ENCODE peak calls at places on chromosome 4, in eight cellular contexts. One of them, this sample, is unnamed.

GRCh38 chr4:77710125-77710524 is 104.5 kb downstream of the CXCL13 start:
- DNase-seq in stomach: no peak
- DNase-seq in glomerular endothelial cell: no peak
- DNase-seq in HT-29: no peak
- DNase-seq in NCI-H2081: no peak
- DNase-seq in right atrium auricular region: no peak
- DNase-seq in kidney glomerular epithelial cell: no peak
- DNase-seq in stimulated activated CD8-positive, alpha-beta memory T cell treated with anti-CD3 and anti-CD28 coated beads, Interleukin-12 subunit alpha, Interleukin-12 subunit beta, amount 100 ng/mL, for 1 hour: no peak
- DNase-seq in this sample: no peak

GRCh38 chr4:135065366-135065765 is 863.8 kb upstream of the PABPC4L start:
- DNase-seq in HT-29: no peak
- DNase-seq in NCI-H2081: no peak
- DNase-seq in glomerular endothelial cell: no peak
- DNase-seq in kidney glomerular epithelial cell: no peak
- DNase-seq in right atrium auricular region: no peak
- DNase-seq in stimulated activated CD8-positive, alpha-beta memory T cell treated with anti-CD3 and anti-CD28 coated beads, Interleukin-12 subunit alpha, Interleukin-12 subunit beta, amount 100 ng/mL, for 1 hour: no peak
- DNase-seq in stomach: no peak
- DNase-seq in this sample: no peak

GRCh38 chr4:37666625-37667071 is 19.5 kb downstream of the RELL1 start:
- DNase-seq in kidney glomerular epithelial cell: peak
- DNase-seq in NCI-H2081: no peak
- DNase-seq in right atrium auricular region: no peak
- DNase-seq in stomach: peak
- DNase-seq in stimulated activated CD8-positive, alpha-beta memory T cell treated with anti-CD3 and anti-CD28 coated beads, Interleukin-12 subunit alpha, Interleukin-12 subunit beta, amount 100 ng/mL, for 1 hour: no peak
- DNase-seq in glomerular endothelial cell: peak
- DNase-seq in HT-29: peak
- DNase-seq in this sample: no peak

GRCh38 chr4:6416518-6417286 is 55.7 kb downstream of the PPP2R2C start:
- DNase-seq in stimulated activated CD8-positive, alpha-beta memory T cell treated with anti-CD3 and anti-CD28 coated beads, Interleukin-12 subunit alpha, Interleukin-12 subunit beta, amount 100 ng/mL, for 1 hour: no peak
- DNase-seq in glomerular endothelial cell: no peak
- DNase-seq in kidney glomerular epithelial cell: no peak
- DNase-seq in HT-29: no peak
- DNase-seq in NCI-H2081: peak
- DNase-seq in stomach: no peak
- DNase-seq in right atrium auricular region: no peak
- DNase-seq in this sample: no peak

GRCh38 chr4:148776944-148777343 is 334.7 kb upstream of the NR3C2 start:
- DNase-seq in glomerular endothelial cell: no peak
- DNase-seq in stomach: no peak
- DNase-seq in stimulated activated CD8-positive, alpha-beta memory T cell treated with anti-CD3 and anti-CD28 coated beads, Interleukin-12 subunit alpha, Interleukin-12 subunit beta, amount 100 ng/mL, for 1 hour: no peak
- DNase-seq in NCI-H2081: no peak
- DNase-seq in right atrium auricular region: no peak
- DNase-seq in kidney glomerular epithelial cell: peak
- DNase-seq in HT-29: no peak
- DNase-seq in this sample: no peak

GRCh38 chr4:170138580-170139194 is 48.9 kb upstream of the AADAT start:
- DNase-seq in NCI-H2081: peak
- DNase-seq in right atrium auricular region: peak
- DNase-seq in glomerular endothelial cell: peak
- DNase-seq in stimulated activated CD8-positive, alpha-beta memory T cell treated with anti-CD3 and anti-CD28 coated beads, Interleukin-12 subunit alpha, Interleukin-12 subunit beta, amount 100 ng/mL, for 1 hour: peak
- DNase-seq in HT-29: peak
- DNase-seq in kidney glomerular epithelial cell: peak
- DNase-seq in stomach: peak
- DNase-seq in this sample: peak

GRCh38 chr4:3340703-3341088 is 47.9 kb downstream of the RGS12 start:
- DNase-seq in glomerular endothelial cell: no peak
- DNase-seq in stimulated activated CD8-positive, alpha-beta memory T cell treated with anti-CD3 and anti-CD28 coated beads, Interleukin-12 subunit alpha, Interleukin-12 subunit beta, amount 100 ng/mL, for 1 hour: no peak
- DNase-seq in right atrium auricular region: peak
- DNase-seq in kidney glomerular epithelial cell: no peak
- DNase-seq in HT-29: peak
- DNase-seq in NCI-H2081: no peak
- DNase-seq in stomach: peak
- DNase-seq in this sample: no peak

GRCh38 chr4:108114503-108114902 is 54.2 kb downstream of the LEF1 start:
- DNase-seq in HT-29: no peak
- DNase-seq in kidney glomerular epithelial cell: no peak
- DNase-seq in right atrium auricular region: no peak
- DNase-seq in NCI-H2081: no peak
- DNase-seq in stomach: no peak
- DNase-seq in glomerular endothelial cell: no peak
- DNase-seq in stimulated activated CD8-positive, alpha-beta memory T cell treated with anti-CD3 and anti-CD28 coated beads, Interleukin-12 subunit alpha, Interleukin-12 subunit beta, amount 100 ng/mL, for 1 hour: no peak
- DNase-seq in this sample: peak

GRCh38 chr4:70737409-70737808 is 15.6 kb downstream of the RUFY3 start:
- DNase-seq in stimulated activated CD8-positive, alpha-beta memory T cell treated with anti-CD3 and anti-CD28 coated beads, Interleukin-12 subunit alpha, Interleukin-12 subunit beta, amount 100 ng/mL, for 1 hour: no peak
- DNase-seq in kidney glomerular epithelial cell: no peak
- DNase-seq in right atrium auricular region: no peak
- DNase-seq in stomach: no peak
- DNase-seq in glomerular endothelial cell: no peak
- DNase-seq in HT-29: no peak
- DNase-seq in NCI-H2081: no peak
- DNase-seq in this sample: no peak

GRCh38 chr4:13151178-13151577 is 333.0 kb downstream of the RAB28 start:
- DNase-seq in HT-29: no peak
- DNase-seq in stimulated activated CD8-positive, alpha-beta memory T cell treated with anti-CD3 and anti-CD28 coated beads, Interleukin-12 subunit alpha, Interleukin-12 subunit beta, amount 100 ng/mL, for 1 hour: no peak
- DNase-seq in right atrium auricular region: no peak
- DNase-seq in stomach: no peak
- DNase-seq in NCI-H2081: no peak
- DNase-seq in glomerular endothelial cell: no peak
- DNase-seq in kidney glomerular epithelial cell: no peak
- DNase-seq in this sample: no peak

GRCh38 chr4:189784651-189785050 is 156.0 kb upstream of the FRG1 start:
- DNase-seq in stimulated activated CD8-positive, alpha-beta memory T cell treated with anti-CD3 and anti-CD28 coated beads, Interleukin-12 subunit alpha, Interleukin-12 subunit beta, amount 100 ng/mL, for 1 hour: no peak
- DNase-seq in stomach: no peak
- DNase-seq in glomerular endothelial cell: no peak
- DNase-seq in NCI-H2081: no peak
- DNase-seq in HT-29: no peak
- DNase-seq in kidney glomerular epithelial cell: no peak
- DNase-seq in right atrium auricular region: no peak
- DNase-seq in this sample: no peak

GRCh38 chr4:181911420-181911819 is 331.8 kb upstream of the TENM3 start:
- DNase-seq in HT-29: no peak
- DNase-seq in stimulated activated CD8-positive, alpha-beta memory T cell treated with anti-CD3 and anti-CD28 coated beads, Interleukin-12 subunit alpha, Interleukin-12 subunit beta, amount 100 ng/mL, for 1 hour: no peak
- DNase-seq in glomerular endothelial cell: no peak
- DNase-seq in stomach: no peak
- DNase-seq in NCI-H2081: no peak
- DNase-seq in kidney glomerular epithelial cell: peak
- DNase-seq in right atrium auricular region: no peak
- DNase-seq in this sample: no peak

GRCh38 chr4:94603170-94603747 is 151.5 kb downstream of the PDLIM5 start:
- DNase-seq in right atrium auricular region: no peak
- DNase-seq in stomach: no peak
- DNase-seq in glomerular endothelial cell: peak
- DNase-seq in kidney glomerular epithelial cell: no peak
- DNase-seq in NCI-H2081: no peak
- DNase-seq in HT-29: no peak
- DNase-seq in stimulated activated CD8-positive, alpha-beta memory T cell treated with anti-CD3 and anti-CD28 coated beads, Interleukin-12 subunit alpha, Interleukin-12 subunit beta, amount 100 ng/mL, for 1 hour: no peak
- DNase-seq in this sample: no peak

GRCh38 chr4:184097240-184097619 is 120.4 kb downstream of the ENPP6 start:
- DNase-seq in HT-29: no peak
- DNase-seq in stomach: peak
- DNase-seq in glomerular endothelial cell: no peak
- DNase-seq in kidney glomerular epithelial cell: no peak
- DNase-seq in NCI-H2081: no peak
- DNase-seq in right atrium auricular region: peak
- DNase-seq in stimulated activated CD8-positive, alpha-beta memory T cell treated with anti-CD3 and anti-CD28 coated beads, Interleukin-12 subunit alpha, Interleukin-12 subunit beta, amount 100 ng/mL, for 1 hour: no peak
- DNase-seq in this sample: no peak

GRCh38 chr4:74311696-74312313 is 3.5 kb downstream of the EPGN start:
- DNase-seq in kidney glomerular epithelial cell: peak
- DNase-seq in glomerular endothelial cell: peak
- DNase-seq in HT-29: peak
- DNase-seq in stimulated activated CD8-positive, alpha-beta memory T cell treated with anti-CD3 and anti-CD28 coated beads, Interleukin-12 subunit alpha, Interleukin-12 subunit beta, amount 100 ng/mL, for 1 hour: no peak
- DNase-seq in NCI-H2081: peak
- DNase-seq in stomach: no peak
- DNase-seq in right atrium auricular region: no peak
- DNase-seq in this sample: no peak

GRCh38 chr4:88137112-88137511 is 21.3 kb downstream of the ABCG2 start:
- DNase-seq in glomerular endothelial cell: no peak
- DNase-seq in kidney glomerular epithelial cell: no peak
- DNase-seq in NCI-H2081: no peak
- DNase-seq in stomach: no peak
- DNase-seq in stimulated activated CD8-positive, alpha-beta memory T cell treated with anti-CD3 and anti-CD28 coated beads, Interleukin-12 subunit alpha, Interleukin-12 subunit beta, amount 100 ng/mL, for 1 hour: no peak
- DNase-seq in right atrium auricular region: no peak
- DNase-seq in HT-29: no peak
- DNase-seq in this sample: no peak